ENCODE peak calls at places on chromosome 14, in ten cellular contexts. E, Z, R, S, T, P, I, L, Y and H are unnamed samples.

GRCh38 chr14:33738029-33738428 is 212.8 kb downstream of the EGLN3 start:
- DNase-seq in T (no peak), L (no peak), S (no peak), E (no peak), I (peak), Y (no peak), Z (no peak), R (no peak), P (no peak), H (no peak)

GRCh38 chr14:106844608-106845285 is 1318.4 kb downstream of the TMEM121 start:
- DNase-seq in S (peak), T (peak), I (no peak), P (peak), Y (no peak), E (peak), R (peak), Z (no peak), L (no peak), H (no peak)

GRCh38 chr14:20878695-20879094 is 12.5 kb upstream of the RNASE3 start:
- DNase-seq in I (no peak), S (no peak), Y (no peak), P (no peak), Z (no peak), T (no peak), L (no peak), R (no peak), E (no peak), H (no peak)

GRCh38 chr14:67411820-67412421 is at the start of gene PLEK2:
- DNase-seq in T (peak), Z (no peak), P (peak), R (peak), E (peak), Y (no peak), S (peak), L (no peak), I (no peak), H (no peak)

GRCh38 chr14:46197856-46198255 is 453.7 kb downstream of the RPL10L start:
- DNase-seq in Z (no peak), L (no peak), P (no peak), I (no peak), T (no peak), S (no peak), R (no peak), Y (no peak), E (no peak), H (no peak)

GRCh38 chr14:60563113-60563512 is 54.2 kb downstream of the SIX6 start:
- DNase-seq in L (peak), I (no peak), E (no peak), T (no peak), P (no peak), Z (no peak), R (no peak), Y (no peak), S (no peak), H (no peak)

GRCh38 chr14:50822501-50823042 is 8.4 kb downstream of the NIN start:
- DNase-seq in Y (no peak), E (no peak), I (no peak), R (no peak), P (no peak), L (no peak), T (no peak), Z (no peak), S (no peak), H (no peak)

GRCh38 chr14:103629503-103630121 is 601 bp downstream of the KLC1 start:
- DNase-seq in Y (no peak), I (peak), R (peak), T (peak), E (peak), Z (peak), P (peak), S (peak), L (no peak), H (no peak)

GRCh38 chr14:93549578-93549977 is 118.8 kb downstream of the UNC79 start:
- DNase-seq in T (no peak), Y (peak), I (no peak), L (no peak), E (no peak), P (no peak), R (no peak), Z (no peak), S (no peak), H (no peak)

GRCh38 chr14:75011356-75012097 is 8.8 kb downstream of the EIF2B2 start:
- DNase-seq in L (peak), Z (peak), S (peak), T (no peak), P (no peak), Y (no peak), I (no peak), R (no peak), E (no peak), H (no peak)

GRCh38 chr14:51448831-51449665 is 202.7 kb upstream of the FRMD6 start:
- DNase-seq in Y (no peak), E (no peak), S (peak), R (no peak), I (no peak), Z (no peak), L (peak), T (no peak), P (no peak), H (no peak)

GRCh38 chr14:97113339-97113738 is 316.2 kb downstream of the VRK1 start:
- DNase-seq in E (no peak), I (no peak), P (no peak), R (no peak), L (no peak), Z (no peak), S (peak), T (no peak), Y (no peak), H (no peak)

GRCh38 chr14:95208598-95208997 is 51.3 kb upstream of the DICER1 start:
- DNase-seq in S (no peak), E (no peak), L (no peak), Z (no peak), Y (no peak), R (no peak), I (no peak), T (no peak), P (no peak), H (no peak)

GRCh38 chr14:90538716-90539495 is 142.1 kb downstream of the CALM1 start:
- DNase-seq in T (no peak), Z (no peak), P (no peak), L (no peak), E (peak), I (no peak), Y (no peak), R (no peak), S (no peak), H (no peak)

GRCh38 chr14:100294213-100294962 is 11.9 kb downstream of the SLC25A29 start:
- DNase-seq in R (peak), Z (no peak), P (peak), T (peak), E (peak), S (no peak), Y (no peak), I (no peak), L (no peak), H (no peak)

GRCh38 chr14:54908230-54908629 is 5.6 kb upstream of the GCH1 start:
- DNase-seq in T (no peak), S (no peak), P (no peak), E (no peak), Z (no peak), I (no peak), L (no peak), Y (no peak), R (no peak), H (no peak)

GRCh38 chr14:54906075-54906474 is 3.4 kb upstream of the GCH1 start:
- DNase-seq in R (no peak), P (no peak), Y (no peak), T (no peak), E (no peak), L (no peak), Z (no peak), S (no peak), I (no peak), H (no peak)

GRCh38 chr14:54902143-54902520 is 494 bp downstream of the GCH1 start:
- DNase-seq in Y (no peak), S (peak), E (peak), T (peak), I (peak), R (peak), L (no peak), P (peak), Z (peak), H (no peak)

GRCh38 chr14:54901380-54902142 is 1.1 kb downstream of the GCH1 start:
- DNase-seq in R (no peak), Y (no peak), L (no peak), I (peak), S (no peak), E (no peak), Z (no peak), T (no peak), P (no peak), H (no peak)

DNA sequence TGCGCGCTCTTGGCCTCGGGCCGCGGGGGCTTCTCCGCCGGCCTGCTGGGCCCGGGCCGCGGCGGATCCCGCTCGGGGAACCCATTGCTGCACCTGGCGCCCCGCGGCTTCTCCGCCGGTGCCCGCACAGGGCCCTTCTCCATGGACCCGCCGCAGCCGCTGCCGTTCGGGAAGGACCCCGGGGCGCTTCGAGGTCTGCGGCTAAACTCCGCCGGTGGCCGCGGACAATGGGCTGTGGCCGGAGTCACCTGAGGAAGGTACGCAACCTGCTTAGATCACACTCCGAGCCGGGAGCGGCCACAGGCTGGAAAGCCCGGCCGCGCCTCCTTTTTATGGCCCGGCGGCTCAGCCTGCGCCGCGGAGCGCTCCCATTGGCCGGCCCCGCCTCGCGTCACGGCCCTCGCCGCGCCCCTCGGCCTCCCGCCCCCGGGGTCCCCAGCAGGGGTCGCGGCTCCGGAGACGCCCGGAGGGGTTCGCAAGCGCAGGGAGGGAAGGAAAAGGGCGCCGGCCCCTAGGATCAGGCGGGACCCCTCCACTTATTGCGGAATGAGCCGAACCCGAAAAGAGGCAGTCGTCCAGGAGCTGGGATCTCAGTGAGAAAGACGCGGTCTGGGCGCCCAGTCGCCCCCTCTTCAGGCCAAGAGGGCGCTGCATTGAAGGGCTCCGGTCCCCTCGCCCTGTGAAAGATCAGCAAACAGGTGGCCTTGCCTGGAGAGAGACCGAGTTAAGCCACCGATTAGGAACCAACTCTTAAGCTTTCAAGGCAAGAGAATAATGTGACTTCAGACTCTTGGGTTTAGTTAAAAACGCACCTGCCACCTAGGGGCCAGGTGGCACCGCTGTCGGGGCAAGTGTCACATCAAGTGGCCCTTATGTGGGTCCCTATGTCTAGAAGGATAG is at the start of gene GCH1:
- DNase-seq in E (peak), L (no peak), R (peak), P (peak), S (peak), Z (peak), I (peak), T (peak), Y (peak), H (no peak)
- TF ChIP-seq CTCF in E (peak), L (peak), R (peak), P (peak), S (peak), Z (peak), I (peak), T (peak), Y (peak), H (peak)

DNA sequence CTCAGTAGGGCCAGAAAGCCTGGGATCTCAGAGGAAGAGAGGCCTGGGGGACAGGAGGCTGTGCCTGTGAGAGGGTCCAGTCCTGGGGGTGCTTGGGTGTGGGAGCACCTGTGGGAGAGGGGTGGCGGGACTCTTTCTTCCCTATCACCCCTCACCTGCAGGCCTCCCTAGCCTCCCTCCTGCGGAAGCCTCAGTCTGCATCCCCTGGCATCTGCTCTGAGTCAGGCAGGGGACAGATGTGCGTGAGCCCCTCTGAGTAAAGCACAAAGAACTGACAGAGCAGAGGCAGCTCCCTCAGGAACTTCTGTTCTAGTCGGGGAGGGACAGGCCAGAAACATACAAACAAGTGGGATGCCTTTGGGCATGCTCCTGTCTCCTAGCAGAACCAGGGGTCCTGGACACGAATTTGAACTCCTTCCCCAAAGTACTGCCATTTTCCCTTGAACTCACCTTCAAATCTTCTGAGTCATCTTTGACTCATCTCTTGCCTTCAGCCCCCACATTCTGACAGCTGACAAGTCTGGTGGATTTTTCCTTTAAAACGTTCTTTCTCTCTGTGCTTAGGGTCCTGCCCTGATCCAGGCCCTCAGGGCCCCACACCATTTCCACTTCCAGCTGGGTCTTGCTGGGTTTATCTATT is 8.5 kb upstream of the HSP90AA1 start:
- DNase-seq in T (no peak), R (no peak), P (no peak), Y (no peak), I (no peak), L (peak), S (peak), E (no peak), Z (no peak), H (no peak)
- TF ChIP-seq CTCF in T (no peak), R (no peak), P (no peak), Y (no peak), I (no peak), L (no peak), S (no peak), E (no peak), Z (no peak), H (no peak)

GRCh38 chr14:36313206-36313605 is 7.2 kb downstream of the MBIP start:
- DNase-seq in S (no peak), L (no peak), E (no peak), R (no peak), P (no peak), Y (no peak), T (no peak), Z (no peak), I (peak), H (no peak)

GRCh38 chr14:36317650-36318049 is 2.8 kb downstream of the MBIP start:
- DNase-seq in Z (no peak), S (peak), I (no peak), R (no peak), T (no peak), Y (peak), P (no peak), L (no peak), E (no peak), H (no peak)

GRCh38 chr14:36315159-36315853 is 5.1 kb downstream of the MBIP start:
- DNase-seq in S (no peak), T (no peak), E (no peak), R (no peak), I (peak), L (no peak), P (no peak), Z (no peak), Y (no peak), H (no peak)

GRCh38 chr14:36316131-36316530 is 4.3 kb downstream of the MBIP start:
- DNase-seq in R (no peak), L (no peak), S (no peak), I (no peak), Y (no peak), T (no peak), P (no peak), E (no peak), Z (no peak), H (no peak)

DNA sequence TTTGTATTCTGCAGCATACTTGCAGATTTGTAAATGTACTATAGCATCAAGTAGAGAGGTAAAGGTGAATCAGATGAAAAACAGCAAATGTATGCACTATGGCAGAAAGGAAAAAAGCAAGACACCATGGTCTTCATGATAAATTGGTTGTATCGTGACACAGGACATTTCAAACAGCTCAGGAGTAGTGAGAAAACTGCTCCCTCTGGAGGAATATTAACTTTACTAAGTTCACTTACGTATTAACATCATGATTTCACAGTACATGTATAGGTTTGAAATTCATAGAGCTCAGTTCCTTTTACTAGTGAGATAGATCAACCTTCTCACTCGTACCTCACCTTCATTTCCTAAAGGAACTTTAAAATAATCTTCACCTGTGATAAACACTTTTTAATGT is 6.5 kb downstream of the MBIP start:
- DNase-seq in I (no peak), Z (no peak), R (no peak), Y (no peak), P (no peak), T (no peak), S (no peak), E (no peak), L (no peak), H (no peak)
- TF ChIP-seq CTCF in I (peak), Z (no peak), R (no peak), Y (no peak), P (no peak), T (no peak), S (peak), E (no peak), L (no peak), H (no peak)

GRCh38 chr14:68842298-68842697 is 49.4 kb upstream of the ZFP36L1 start:
- DNase-seq in P (no peak), S (no peak), Z (no peak), E (no peak), T (no peak), L (no peak), I (no peak), Y (no peak), R (no peak), H (no peak)

GRCh38 chr14:68841030-68841809 is 48.4 kb upstream of the ZFP36L1 start:
- DNase-seq in P (no peak), Y (no peak), L (no peak), E (no peak), R (no peak), I (no peak), Z (no peak), T (no peak), S (no peak), H (no peak)

GRCh38 chr14:68843471-68844209 is 50.8 kb upstream of the ZFP36L1 start:
- DNase-seq in Z (peak), P (peak), L (peak), S (peak), I (peak), Y (peak), R (peak), E (peak), T (peak), H (no peak)

GRCh38 chr14:68846466-68846865 is 53.6 kb upstream of the ZFP36L1 start:
- DNase-seq in P (no peak), I (no peak), S (no peak), E (no peak), T (no peak), Y (no peak), L (no peak), R (no peak), Z (no peak), H (no peak)

DNA sequence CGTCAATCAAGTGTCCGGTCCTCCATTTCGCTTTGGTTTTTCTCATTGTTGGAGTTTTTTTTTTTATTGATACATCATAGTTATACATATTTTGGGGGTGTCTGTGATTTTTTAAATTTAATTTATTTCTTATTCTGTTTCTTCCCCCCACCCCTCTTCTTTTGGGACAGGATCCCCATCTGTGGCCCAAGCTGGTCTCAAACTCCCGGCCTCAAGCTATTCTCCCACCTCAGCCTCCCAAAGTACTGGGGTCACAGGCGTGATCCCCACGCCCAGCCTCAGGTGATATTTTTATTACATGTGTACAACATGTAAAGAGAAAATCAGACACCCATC is 51.3 kb upstream of the ZFP36L1 start:
- DNase-seq in E (no peak), L (no peak), T (no peak), I (no peak), Z (no peak), R (no peak), S (no peak), Y (no peak), P (no peak), H (no peak)
- TF ChIP-seq CTCF in E (no peak), L (peak), T (no peak), I (no peak), Z (no peak), R (peak), S (no peak), Y (no peak), P (no peak), H (no peak)

GRCh38 chr14:63205281-63205575 is 985 bp downstream of the RHOJ start:
- DNase-seq in S (no peak), P (no peak), E (no peak), T (no peak), Y (no peak), R (no peak), Z (no peak), I (no peak), L (no peak), H (no peak)

GRCh38 chr14:63205850-63206249 is 1.6 kb downstream of the RHOJ start:
- DNase-seq in I (no peak), L (no peak), T (no peak), S (no peak), R (no peak), Z (no peak), E (no peak), P (no peak), Y (no peak), H (no peak)

GRCh38 chr14:63204407-63205280 is at the start of gene RHOJ:
- DNase-seq in P (peak), R (peak), E (peak), Z (peak), Y (no peak), I (peak), T (no peak), S (no peak), L (no peak), H (no peak)

GRCh38 chr14:63203015-63203414 is 1.2 kb upstream of the RHOJ start:
- DNase-seq in R (no peak), T (no peak), E (no peak), Y (no peak), S (no peak), L (no peak), P (no peak), Z (no peak), I (no peak), H (no peak)

GRCh38 chr14:63203618-63204406 is 431 bp upstream of the RHOJ start:
- DNase-seq in T (peak), Y (no peak), L (peak), S (peak), Z (peak), R (peak), P (peak), E (peak), I (peak), H (no peak)
- TF ChIP-seq CTCF in T (no peak), Y (no peak), L (peak), S (no peak), Z (peak), R (peak), P (peak), E (peak), I (no peak), H (no peak)

DNA sequence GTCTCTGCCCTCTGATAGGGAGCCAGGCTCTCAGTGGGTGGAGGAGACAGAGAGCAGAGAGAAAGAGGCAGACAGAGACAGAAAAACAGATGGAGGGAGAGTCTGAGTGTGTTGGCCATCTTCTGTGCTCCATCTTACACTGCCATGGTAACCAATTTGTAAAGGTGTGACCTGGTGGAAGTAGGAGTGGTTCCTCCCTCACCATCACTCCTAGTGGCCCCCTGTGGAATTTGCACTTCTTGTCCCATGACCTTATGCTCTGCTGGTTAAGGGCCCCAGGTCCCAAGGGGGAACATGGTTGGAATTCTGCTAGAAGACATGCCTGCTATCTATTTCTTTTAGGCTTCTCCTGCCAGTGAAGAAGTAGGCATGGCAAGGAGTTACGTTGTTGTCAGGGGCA is 376.7 kb upstream of the CCDC196 start:
- DNase-seq in T (no peak), R (no peak), Z (no peak), S (no peak), I (no peak), Y (no peak), P (no peak), L (no peak), E (no peak), H (no peak)
- TF ChIP-seq CTCF in T (no peak), R (no peak), Z (no peak), S (no peak), I (no peak), Y (no peak), P (no peak), L (no peak), E (no peak), H (peak)